ENCODE peak calls at places on chromosomes 3 and 15, in six cellular contexts. One of them, this sample, is unnamed.

GRCh38 chr15:57468486-57468885 is 92.2 kb downstream of the CGNL1 start:
- DNase-seq in activated T-cell treated with anti-CD3 and anti-CD28 coated beads for 24 hours: no peak
- DNase-seq in DMS153: no peak
- DNase-seq in AG04450: no peak
- DNase-seq in activated gamma-delta T cell: no peak
- DNase-seq in mammary epithelial cell: no peak
- DNase-seq in this sample: no peak

GRCh38 chr3:72065236-72065635 is 280.3 kb upstream of the PROK2 start:
- DNase-seq in mammary epithelial cell: no peak
- DNase-seq in activated T-cell treated with anti-CD3 and anti-CD28 coated beads for 24 hours: no peak
- DNase-seq in AG04450: no peak
- DNase-seq in activated gamma-delta T cell: no peak
- DNase-seq in DMS153: no peak
- DNase-seq in this sample: no peak

GRCh38 chr3:37892917-37893595 is 31.4 kb downstream of the CTDSPL start:
- DNase-seq in mammary epithelial cell: no peak
- DNase-seq in activated T-cell treated with anti-CD3 and anti-CD28 coated beads for 24 hours: no peak
- DNase-seq in DMS153: no peak
- DNase-seq in AG04450: no peak
- DNase-seq in activated gamma-delta T cell: no peak
- DNase-seq in this sample: peak; percentile 77

GRCh38 chr3:33061782-33062181 is 35.2 kb downstream of the GLB1 start:
- DNase-seq in DMS153: no peak
- DNase-seq in AG04450: peak; percentile 30
- DNase-seq in mammary epithelial cell: no peak
- DNase-seq in activated T-cell treated with anti-CD3 and anti-CD28 coated beads for 24 hours: no peak
- DNase-seq in activated gamma-delta T cell: no peak
- DNase-seq in this sample: no peak

GRCh38 chr15:90174140-90174891 is 26.8 kb upstream of the SEMA4B start:
- DNase-seq in DMS153: peak; percentile 51
- DNase-seq in activated gamma-delta T cell: no peak
- DNase-seq in mammary epithelial cell: peak; percentile 22
- DNase-seq in AG04450: no peak
- DNase-seq in activated T-cell treated with anti-CD3 and anti-CD28 coated beads for 24 hours: no peak
- DNase-seq in this sample: peak; percentile 47

GRCh38 chr3:134460965-134461364 is 24.8 kb downstream of the ANAPC13 start:
- DNase-seq in activated gamma-delta T cell: no peak
- DNase-seq in DMS153: no peak
- DNase-seq in AG04450: peak; percentile 86
- DNase-seq in activated T-cell treated with anti-CD3 and anti-CD28 coated beads for 24 hours: no peak
- DNase-seq in mammary epithelial cell: peak; percentile 88
- DNase-seq in this sample: no peak

GRCh38 chr3:43753743-43754142 is 63.0 kb downstream of the ABHD5 start:
- DNase-seq in mammary epithelial cell: no peak
- DNase-seq in activated T-cell treated with anti-CD3 and anti-CD28 coated beads for 24 hours: no peak
- DNase-seq in activated gamma-delta T cell: no peak
- DNase-seq in DMS153: no peak
- DNase-seq in AG04450: peak; percentile 55
- DNase-seq in this sample: peak; percentile 86

GRCh38 chr15:29690765-29691475 is 131.3 kb downstream of the TJP1 start:
- DNase-seq in mammary epithelial cell: peak; percentile 26
- DNase-seq in activated T-cell treated with anti-CD3 and anti-CD28 coated beads for 24 hours: no peak
- DNase-seq in activated gamma-delta T cell: no peak
- DNase-seq in DMS153: no peak
- DNase-seq in AG04450: no peak
- DNase-seq in this sample: no peak

GRCh38 chr15:70643783-70644125 is 119.6 kb downstream of the UACA start:
- DNase-seq in mammary epithelial cell: no peak
- DNase-seq in AG04450: no peak
- DNase-seq in DMS153: no peak
- DNase-seq in activated gamma-delta T cell: no peak
- DNase-seq in activated T-cell treated with anti-CD3 and anti-CD28 coated beads for 24 hours: no peak
- DNase-seq in this sample: peak; percentile 80

GRCh38 chr15:94119923-94120775 is 111.2 kb upstream of the MCTP2 start:
- DNase-seq in activated gamma-delta T cell: no peak
- DNase-seq in activated T-cell treated with anti-CD3 and anti-CD28 coated beads for 24 hours: peak; percentile 21
- DNase-seq in mammary epithelial cell: peak; percentile 75
- DNase-seq in DMS153: peak; percentile 57
- DNase-seq in AG04450: peak; percentile 84
- DNase-seq in this sample: peak; percentile 82

GRCh38 chr3:11452988-11453847 is 181.0 kb downstream of the ATG7 start:
- DNase-seq in activated gamma-delta T cell: no peak
- DNase-seq in mammary epithelial cell: peak; percentile 25
- DNase-seq in activated T-cell treated with anti-CD3 and anti-CD28 coated beads for 24 hours: no peak
- DNase-seq in DMS153: no peak
- DNase-seq in AG04450: no peak
- DNase-seq in this sample: peak; percentile 66

GRCh38 chr15:47726399-47726823 is 9.1 kb downstream of the SEMA6D start:
- DNase-seq in AG04450: no peak
- DNase-seq in DMS153: no peak
- DNase-seq in activated gamma-delta T cell: no peak
- DNase-seq in activated T-cell treated with anti-CD3 and anti-CD28 coated beads for 24 hours: no peak
- DNase-seq in mammary epithelial cell: peak; percentile 3
- DNase-seq in this sample: peak; percentile 95

GRCh38 chr15:44137750-44138149 is 57.3 kb downstream of the FRMD5 start:
- DNase-seq in mammary epithelial cell: peak; percentile 19
- DNase-seq in activated T-cell treated with anti-CD3 and anti-CD28 coated beads for 24 hours: no peak
- DNase-seq in activated gamma-delta T cell: no peak
- DNase-seq in DMS153: no peak
- DNase-seq in AG04450: no peak
- DNase-seq in this sample: peak; percentile 21

GRCh38 chr15:45548753-45549520 is 26.4 kb upstream of the SLC30A4 start:
- DNase-seq in DMS153: no peak
- DNase-seq in activated gamma-delta T cell: no peak
- DNase-seq in activated T-cell treated with anti-CD3 and anti-CD28 coated beads for 24 hours: no peak
- DNase-seq in mammary epithelial cell: no peak
- DNase-seq in AG04450: no peak
- DNase-seq in this sample: no peak

GRCh38 chr3:100891033-100891432 is 102.2 kb downstream of the ABI3BP start:
- DNase-seq in AG04450: no peak
- DNase-seq in activated T-cell treated with anti-CD3 and anti-CD28 coated beads for 24 hours: no peak
- DNase-seq in mammary epithelial cell: peak; percentile 39
- DNase-seq in activated gamma-delta T cell: no peak
- DNase-seq in DMS153: no peak
- DNase-seq in this sample: peak; percentile 52

GRCh38 chr15:80915462-80915861 is 74.2 kb downstream of the MESD start:
- DNase-seq in activated T-cell treated with anti-CD3 and anti-CD28 coated beads for 24 hours: no peak
- DNase-seq in AG04450: no peak
- DNase-seq in mammary epithelial cell: no peak
- DNase-seq in activated gamma-delta T cell: no peak
- DNase-seq in DMS153: no peak
- DNase-seq in this sample: no peak

GRCh38 chr15:70584441-70584837 is 178.9 kb downstream of the UACA start:
- DNase-seq in activated gamma-delta T cell: no peak
- DNase-seq in mammary epithelial cell: no peak
- DNase-seq in DMS153: no peak
- DNase-seq in AG04450: no peak
- DNase-seq in activated T-cell treated with anti-CD3 and anti-CD28 coated beads for 24 hours: no peak
- DNase-seq in this sample: no peak